ENCODE peak calls at places on chromosome 14, in eight cellular contexts. One of them, this sample, is unnamed.
A peak's percentile ranks its signal among the peaks of the same experiment; 100 is the strongest.

GRCh38 chr14:24843999-24844398 is 205.9 kb downstream of the STXBP6 start:
- DNase-seq in breast epithelium: no peak
- DNase-seq in GM12878: no peak
- DNase-seq in lung: no peak
- DNase-seq in A549: no peak
- DNase-seq in bronchial epithelial cell: no peak
- DNase-seq in WERI-Rb-1: no peak
- DNase-seq in AG10803: no peak
- DNase-seq in this sample: no peak

GRCh38 chr14:99093532-99094517 is 178.2 kb downstream of the BCL11B start:
- DNase-seq in breast epithelium: no peak
- DNase-seq in GM12878: no peak
- DNase-seq in lung: no peak
- DNase-seq in A549: no peak
- DNase-seq in bronchial epithelial cell: no peak
- DNase-seq in WERI-Rb-1: no peak
- DNase-seq in AG10803: no peak
- DNase-seq in this sample: no peak

GRCh38 chr14:105168496-105168978 is at the start of gene JAG2:
- DNase-seq in breast epithelium: no peak
- DNase-seq in GM12878: no peak
- DNase-seq in lung: peak; percentile 55
- DNase-seq in A549: peak; percentile 79
- DNase-seq in bronchial epithelial cell: peak; percentile 55
- DNase-seq in WERI-Rb-1: peak; percentile 86
- DNase-seq in AG10803: no peak
- DNase-seq in this sample: no peak

GRCh38 chr14:73785834-73786631 is 65.6 kb upstream of the PTGR2 start:
- DNase-seq in breast epithelium: peak; percentile 70
- DNase-seq in GM12878: no peak
- DNase-seq in lung: peak; percentile 83
- DNase-seq in A549: peak; percentile 88
- DNase-seq in bronchial epithelial cell: peak; percentile 85
- DNase-seq in WERI-Rb-1: peak; percentile 24
- DNase-seq in AG10803: peak; percentile 94
- DNase-seq in this sample: peak; percentile 64

GRCh38 chr14:105294142-105294597 is 6.6 kb downstream of the BRF1 start:
- DNase-seq in breast epithelium: no peak
- DNase-seq in GM12878: no peak
- DNase-seq in lung: no peak
- DNase-seq in A549: no peak
- DNase-seq in bronchial epithelial cell: no peak
- DNase-seq in WERI-Rb-1: no peak
- DNase-seq in AG10803: peak; percentile 63
- DNase-seq in this sample: peak; percentile 55

GRCh38 chr14:106372870-106373657 is 846.7 kb downstream of the TMEM121 start:
- DNase-seq in breast epithelium: no peak
- DNase-seq in GM12878: no peak
- DNase-seq in lung: peak; percentile 62
- DNase-seq in A549: peak; percentile 51
- DNase-seq in bronchial epithelial cell: no peak
- DNase-seq in WERI-Rb-1: peak; percentile 70
- DNase-seq in AG10803: no peak
- DNase-seq in this sample: peak; percentile 86

GRCh38 chr14:69079188-69079742 is 73.7 kb downstream of the DCAF5 start:
- DNase-seq in breast epithelium: no peak
- DNase-seq in GM12878: no peak
- DNase-seq in lung: no peak
- DNase-seq in A549: peak; percentile 63
- DNase-seq in bronchial epithelial cell: peak; percentile 84
- DNase-seq in WERI-Rb-1: no peak
- DNase-seq in AG10803: peak; percentile 88
- DNase-seq in this sample: no peak

GRCh38 chr14:99270491-99271287 is 1.3 kb downstream of the BCL11B start:
- DNase-seq in breast epithelium: no peak
- DNase-seq in GM12878: no peak
- DNase-seq in lung: no peak
- DNase-seq in A549: no peak
- DNase-seq in bronchial epithelial cell: no peak
- DNase-seq in WERI-Rb-1: no peak
- DNase-seq in AG10803: no peak
- DNase-seq in this sample: no peak

GRCh38 chr14:90698379-90698869 is 117.8 kb downstream of the TTC7B start:
- DNase-seq in breast epithelium: no peak
- DNase-seq in GM12878: no peak
- DNase-seq in lung: no peak
- DNase-seq in A549: no peak
- DNase-seq in bronchial epithelial cell: no peak
- DNase-seq in WERI-Rb-1: peak; percentile 64
- DNase-seq in AG10803: peak; percentile 70
- DNase-seq in this sample: no peak

GRCh38 chr14:90695997-90696681 is 120.1 kb downstream of the TTC7B start:
- DNase-seq in breast epithelium: no peak
- DNase-seq in GM12878: no peak
- DNase-seq in lung: no peak
- DNase-seq in A549: no peak
- DNase-seq in bronchial epithelial cell: no peak
- DNase-seq in WERI-Rb-1: no peak
- DNase-seq in AG10803: no peak
- DNase-seq in this sample: no peak

GRCh38 chr14:90697146-90697545 is 119.1 kb downstream of the TTC7B start:
- DNase-seq in breast epithelium: no peak
- DNase-seq in GM12878: no peak
- DNase-seq in lung: no peak
- DNase-seq in A549: no peak
- DNase-seq in bronchial epithelial cell: no peak
- DNase-seq in WERI-Rb-1: no peak
- DNase-seq in AG10803: no peak
- DNase-seq in this sample: no peak

GRCh38 chr14:90697577-90698206 is 118.5 kb downstream of the TTC7B start:
- DNase-seq in breast epithelium: peak; percentile 81
- DNase-seq in GM12878: no peak
- DNase-seq in lung: peak; percentile 85
- DNase-seq in A549: peak; percentile 71
- DNase-seq in bronchial epithelial cell: peak; percentile 63
- DNase-seq in WERI-Rb-1: peak; percentile 85
- DNase-seq in AG10803: peak; percentile 83
- DNase-seq in this sample: peak; percentile 23

GRCh38 chr14:90696728-90697127 is 119.5 kb downstream of the TTC7B start:
- DNase-seq in breast epithelium: no peak
- DNase-seq in GM12878: no peak
- DNase-seq in lung: no peak
- DNase-seq in A549: no peak
- DNase-seq in bronchial epithelial cell: no peak
- DNase-seq in WERI-Rb-1: no peak
- DNase-seq in AG10803: no peak
- DNase-seq in this sample: no peak
- TF ChIP-seq CTCF in breast epithelium: no peak
- TF ChIP-seq CTCF in GM12878: no peak
- TF ChIP-seq CTCF in lung: no peak
- TF ChIP-seq CTCF in A549: no peak
- TF ChIP-seq CTCF in bronchial epithelial cell: no peak
- TF ChIP-seq CTCF in WERI-Rb-1: no peak
- TF ChIP-seq CTCF in AG10803: no peak
- TF ChIP-seq CTCF in this sample: no peak

DNA sequence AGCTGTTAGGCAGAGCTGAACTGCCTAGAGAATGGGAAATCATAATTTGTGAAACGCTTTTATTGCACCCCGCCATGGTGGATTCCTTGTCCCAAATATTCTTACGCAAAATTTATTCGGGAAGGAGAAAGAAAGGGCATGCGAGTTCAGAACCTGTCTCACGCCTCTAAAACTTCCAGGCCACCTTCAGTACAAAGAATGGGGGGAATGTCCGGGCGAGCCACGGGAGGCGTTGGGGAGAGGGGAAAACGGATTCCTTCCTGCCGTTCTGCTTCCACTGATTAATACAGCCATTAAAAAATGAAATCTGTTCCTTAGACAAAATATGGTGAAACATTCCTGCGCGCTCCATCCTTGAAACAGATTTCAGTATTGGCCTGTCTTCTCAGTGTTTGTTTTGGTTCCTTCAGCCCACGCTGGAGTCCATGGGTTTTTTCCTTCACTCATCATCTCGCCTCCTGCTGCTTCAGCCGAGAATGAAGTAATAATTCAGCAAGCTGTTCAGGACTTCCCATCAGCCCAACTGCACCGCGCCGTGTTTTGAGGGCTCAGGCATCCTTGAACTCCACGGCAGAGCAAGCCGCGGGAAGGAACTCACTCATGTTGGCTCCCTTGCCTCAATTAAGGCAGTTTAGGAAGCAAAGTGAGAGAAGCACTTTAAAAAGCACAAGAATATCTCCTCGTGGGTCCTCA is 47.7 kb upstream of the CDKN3 start:
- DNase-seq in breast epithelium: no peak
- DNase-seq in GM12878: no peak
- DNase-seq in lung: no peak
- DNase-seq in A549: no peak
- DNase-seq in bronchial epithelial cell: no peak
- DNase-seq in WERI-Rb-1: peak; percentile 17
- DNase-seq in AG10803: peak; percentile 77
- DNase-seq in this sample: no peak
- H3K4me3 ChIP-seq in breast epithelium: peak overlapping the region; percentile 14
- H3K4me3 ChIP-seq in GM12878: no peak overlapping the region
- H3K4me3 ChIP-seq in lung: no peak overlapping the region
- H3K4me3 ChIP-seq in A549: no peak overlapping the region
- H3K4me3 ChIP-seq in bronchial epithelial cell: no peak overlapping the region
- H3K4me3 ChIP-seq in WERI-Rb-1: peak overlapping the region; percentile 32
- H3K4me3 ChIP-seq in AG10803: peak overlapping the region; percentile 45
- H3K4me3 ChIP-seq in this sample: no peak overlapping the region

GRCh38 chr14:76350671-76351070 is 25.3 kb upstream of the ESRRB start:
- DNase-seq in breast epithelium: no peak
- DNase-seq in GM12878: no peak
- DNase-seq in lung: no peak
- DNase-seq in A549: no peak
- DNase-seq in bronchial epithelial cell: no peak
- DNase-seq in WERI-Rb-1: no peak
- DNase-seq in AG10803: no peak
- DNase-seq in this sample: no peak

GRCh38 chr14:76354310-76354709 is 21.6 kb upstream of the ESRRB start:
- DNase-seq in breast epithelium: no peak
- DNase-seq in GM12878: no peak
- DNase-seq in lung: no peak
- DNase-seq in A549: no peak
- DNase-seq in bronchial epithelial cell: no peak
- DNase-seq in WERI-Rb-1: no peak
- DNase-seq in AG10803: no peak
- DNase-seq in this sample: no peak

GRCh38 chr14:76351941-76352340 is 24.0 kb upstream of the ESRRB start:
- DNase-seq in breast epithelium: no peak
- DNase-seq in GM12878: no peak
- DNase-seq in lung: no peak
- DNase-seq in A549: no peak
- DNase-seq in bronchial epithelial cell: peak; percentile 3
- DNase-seq in WERI-Rb-1: no peak
- DNase-seq in AG10803: no peak
- DNase-seq in this sample: no peak

GRCh38 chr14:76349993-76350392 is 25.9 kb upstream of the ESRRB start:
- DNase-seq in breast epithelium: no peak
- DNase-seq in GM12878: no peak
- DNase-seq in lung: no peak
- DNase-seq in A549: no peak
- DNase-seq in bronchial epithelial cell: no peak
- DNase-seq in WERI-Rb-1: no peak
- DNase-seq in AG10803: no peak
- DNase-seq in this sample: no peak

DNA sequence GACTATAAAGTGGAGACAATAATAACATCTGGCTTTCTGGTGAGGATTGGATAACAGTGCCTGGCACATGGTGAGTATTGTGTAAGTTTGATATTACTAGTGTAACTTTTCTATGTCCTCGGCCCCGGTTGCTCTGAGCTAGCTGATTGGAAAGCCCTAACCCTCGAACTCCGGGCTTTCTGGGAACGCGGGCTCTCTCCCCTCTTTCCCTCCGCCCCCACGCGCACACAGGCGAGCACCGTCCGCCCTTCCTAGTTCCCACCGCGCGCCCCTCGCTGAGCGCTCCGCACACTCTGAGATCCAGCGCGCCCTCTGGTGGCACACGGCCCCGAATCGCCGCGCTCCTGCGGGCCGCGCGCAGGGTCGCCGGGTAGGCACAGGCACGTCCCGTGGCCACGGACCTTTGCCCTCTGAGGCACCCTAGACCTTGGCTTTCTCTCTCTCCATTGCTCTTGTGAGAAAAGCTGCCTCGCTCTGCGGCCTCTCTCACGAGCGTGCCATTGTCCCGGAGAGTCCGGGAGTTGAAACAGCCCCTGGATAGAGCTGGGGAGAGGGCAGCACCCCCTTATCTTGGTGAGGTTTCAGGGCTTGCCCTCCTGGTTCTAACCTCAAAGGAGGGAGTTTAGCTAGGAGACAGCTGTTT is 23.2 kb upstream of the ESRRB start:
- DNase-seq in breast epithelium: no peak
- DNase-seq in GM12878: peak; percentile 4
- DNase-seq in lung: no peak
- DNase-seq in A549: peak; percentile 49
- DNase-seq in bronchial epithelial cell: no peak
- DNase-seq in WERI-Rb-1: peak; percentile 74
- DNase-seq in AG10803: peak; percentile 47
- DNase-seq in this sample: peak; percentile 60
- TF ChIP-seq CTCF in breast epithelium: no peak
- TF ChIP-seq CTCF in GM12878: peak; percentile 89
- TF ChIP-seq CTCF in lung: peak; percentile 53
- TF ChIP-seq CTCF in A549: peak; percentile 84
- TF ChIP-seq CTCF in bronchial epithelial cell: peak; percentile 88
- TF ChIP-seq CTCF in WERI-Rb-1: peak; percentile 88
- TF ChIP-seq CTCF in AG10803: peak; percentile 63
- TF ChIP-seq CTCF in this sample: peak; percentile 85

GRCh38 chr14:22491683-22492483 is 97.1 kb downstream of the DAD1 start:
- DNase-seq in breast epithelium: no peak
- DNase-seq in GM12878: no peak
- DNase-seq in lung: no peak
- DNase-seq in A549: no peak
- DNase-seq in bronchial epithelial cell: no peak
- DNase-seq in WERI-Rb-1: no peak
- DNase-seq in AG10803: no peak
- DNase-seq in this sample: peak; percentile 57
- H3K4me3 ChIP-seq in breast epithelium: no peak overlapping the region
- H3K4me3 ChIP-seq in GM12878: peak overlapping the region; percentile 45
- H3K4me3 ChIP-seq in lung: no peak overlapping the region
- H3K4me3 ChIP-seq in A549: no peak overlapping the region
- H3K4me3 ChIP-seq in bronchial epithelial cell: no peak overlapping the region
- H3K4me3 ChIP-seq in WERI-Rb-1: no peak overlapping the region
- H3K4me3 ChIP-seq in AG10803: no peak overlapping the region
- H3K4me3 ChIP-seq in this sample: no peak overlapping the region

GRCh38 chr14:28142400-28143015 is 624.1 kb upstream of the FOXG1 start:
- DNase-seq in breast epithelium: no peak
- DNase-seq in GM12878: no peak
- DNase-seq in lung: no peak
- DNase-seq in A549: peak; percentile 29
- DNase-seq in bronchial epithelial cell: peak; percentile 1
- DNase-seq in WERI-Rb-1: no peak
- DNase-seq in AG10803: no peak
- DNase-seq in this sample: no peak
- TF ChIP-seq CTCF in breast epithelium: no peak
- TF ChIP-seq CTCF in GM12878: no peak
- TF ChIP-seq CTCF in lung: no peak
- TF ChIP-seq CTCF in A549: peak; percentile 37
- TF ChIP-seq CTCF in bronchial epithelial cell: peak; percentile 10
- TF ChIP-seq CTCF in WERI-Rb-1: peak; percentile 54
- TF ChIP-seq CTCF in AG10803: no peak
- TF ChIP-seq CTCF in this sample: no peak